ENCODE peak calls at places on chromosomes 13 and 19, in five cellular contexts. One of them, this sample, is unnamed.

GRCh38 chr13:46168341-46168740 is 13.6 kb downstream of the LCP1 start:
- DNase-seq in breast epithelium: no peak
- DNase-seq in tibial nerve: peak; percentile 45
- DNase-seq in adipocyte: no peak
- DNase-seq in right lobe of liver: no peak
- DNase-seq in this sample: no peak

GRCh38 chr19:18486746-18487145 is 35.1 kb downstream of the ELL start:
- DNase-seq in adipocyte: no peak
- DNase-seq in tibial nerve: no peak
- DNase-seq in right lobe of liver: no peak
- DNase-seq in breast epithelium: no peak
- DNase-seq in this sample: no peak

GRCh38 chr13:111115051-111115840 is at the start of gene ARHGEF7:
- DNase-seq in adipocyte: peak; percentile 76
- DNase-seq in breast epithelium: no peak
- DNase-seq in tibial nerve: no peak
- DNase-seq in right lobe of liver: no peak
- DNase-seq in this sample: no peak

GRCh38 chr19:42355896-42356295 is 30.5 kb downstream of the MEGF8 start:
- DNase-seq in adipocyte: no peak
- DNase-seq in tibial nerve: no peak
- DNase-seq in breast epithelium: no peak
- DNase-seq in right lobe of liver: no peak
- DNase-seq in this sample: no peak

GRCh38 chr19:33280351-33280921 is 21.9 kb downstream of the CEBPA start:
- DNase-seq in breast epithelium: no peak
- DNase-seq in adipocyte: no peak
- DNase-seq in right lobe of liver: peak; percentile 60
- DNase-seq in tibial nerve: no peak
- DNase-seq in this sample: no peak

GRCh38 chr19:51799998-51800848 is 5.3 kb downstream of the FPR3 start:
- DNase-seq in breast epithelium: no peak
- DNase-seq in tibial nerve: no peak
- DNase-seq in right lobe of liver: peak; percentile 71
- DNase-seq in adipocyte: no peak
- DNase-seq in this sample: peak; percentile 87

GRCh38 chr19:35122687-35123551 is 7.3 kb downstream of the FXYD3 start:
- DNase-seq in right lobe of liver: no peak
- DNase-seq in tibial nerve: no peak
- DNase-seq in adipocyte: no peak
- DNase-seq in breast epithelium: no peak
- DNase-seq in this sample: no peak

GRCh38 chr13:110131424-110131823 is 175.5 kb downstream of the COL4A1 start:
- DNase-seq in right lobe of liver: no peak
- DNase-seq in adipocyte: no peak
- DNase-seq in tibial nerve: no peak
- DNase-seq in breast epithelium: no peak
- DNase-seq in this sample: no peak

GRCh38 chr19:4197625-4198466 is 15.4 kb downstream of the ANKRD24 start:
- DNase-seq in adipocyte: no peak
- DNase-seq in breast epithelium: no peak
- DNase-seq in tibial nerve: no peak
- DNase-seq in right lobe of liver: no peak
- DNase-seq in this sample: no peak

GRCh38 chr19:43465468-43466120 is at the start of gene LYPD3:
- DNase-seq in tibial nerve: no peak
- DNase-seq in breast epithelium: peak; percentile 95
- DNase-seq in right lobe of liver: no peak
- DNase-seq in adipocyte: no peak
- DNase-seq in this sample: no peak
- H3K4me3 ChIP-seq in tibial nerve: peak within 1 kb of the TSS; percentile 50
- H3K4me3 ChIP-seq in breast epithelium: peak within 1 kb of the TSS; percentile 49
- H3K4me3 ChIP-seq in right lobe of liver: peak within 1 kb of the TSS; percentile 82
- H3K4me3 ChIP-seq in adipocyte: peak within 1 kb of the TSS; percentile 84
- H3K4me3 ChIP-seq in this sample: peak within 1 kb of the TSS; percentile 72

GRCh38 chr19:1266818-1267440 is 2.2 kb upstream of the CIRBP start:
- DNase-seq in right lobe of liver: peak; percentile 84
- DNase-seq in adipocyte: peak; percentile 84
- DNase-seq in tibial nerve: no peak
- DNase-seq in breast epithelium: peak; percentile 82
- DNase-seq in this sample: peak; percentile 83
- H3K4me1 ChIP-seq in right lobe of liver: peaks cover 52% of the 10 kb centered on the region
- H3K4me1 ChIP-seq in adipocyte: peaks cover 57% of the 10 kb centered on the region
- H3K4me1 ChIP-seq in tibial nerve: peaks cover 71% of the 10 kb centered on the region
- H3K4me1 ChIP-seq in breast epithelium: peaks cover 61% of the 10 kb centered on the region
- H3K4me1 ChIP-seq in this sample: peaks cover 83% of the 10 kb centered on the region

GRCh38 chr19:46015961-46016425 is 6.9 kb downstream of the PGLYRP1 start:
- DNase-seq in breast epithelium: no peak
- DNase-seq in right lobe of liver: no peak
- DNase-seq in tibial nerve: no peak
- DNase-seq in adipocyte: peak; percentile 23
- DNase-seq in this sample: no peak
- H3K4me3 ChIP-seq in breast epithelium: peak overlapping the region; percentile 51
- H3K4me3 ChIP-seq in right lobe of liver: peak overlapping the region; percentile 48
- H3K4me3 ChIP-seq in tibial nerve: peak overlapping the region; percentile 46
- H3K4me3 ChIP-seq in adipocyte: peak overlapping the region; percentile 81
- H3K4me3 ChIP-seq in this sample: peak overlapping the region; percentile 75

GRCh38 chr13:97223711-97224461 is 1.8 kb downstream of the MBNL2 start:
- DNase-seq in adipocyte: peak; percentile 94
- DNase-seq in tibial nerve: peak; percentile 81
- DNase-seq in breast epithelium: no peak
- DNase-seq in right lobe of liver: peak; percentile 54
- DNase-seq in this sample: peak; percentile 29

GRCh38 chr13:97221989-97222700 is at the start of gene MBNL2:
- DNase-seq in breast epithelium: peak; percentile 90
- DNase-seq in adipocyte: peak; percentile 97
- DNase-seq in right lobe of liver: peak; percentile 94
- DNase-seq in tibial nerve: peak; percentile 87
- DNase-seq in this sample: peak; percentile 89

GRCh38 chr13:97224544-97225324 is 2.6 kb downstream of the MBNL2 start:
- DNase-seq in right lobe of liver: peak; percentile 78
- DNase-seq in breast epithelium: peak; percentile 62
- DNase-seq in tibial nerve: peak; percentile 40
- DNase-seq in adipocyte: peak; percentile 66
- DNase-seq in this sample: no peak

GRCh38 chr13:97221491-97221890 is 642 bp upstream of the MBNL2 start:
- DNase-seq in breast epithelium: no peak
- DNase-seq in tibial nerve: no peak
- DNase-seq in right lobe of liver: no peak
- DNase-seq in adipocyte: peak; percentile 60
- DNase-seq in this sample: no peak

DNA sequence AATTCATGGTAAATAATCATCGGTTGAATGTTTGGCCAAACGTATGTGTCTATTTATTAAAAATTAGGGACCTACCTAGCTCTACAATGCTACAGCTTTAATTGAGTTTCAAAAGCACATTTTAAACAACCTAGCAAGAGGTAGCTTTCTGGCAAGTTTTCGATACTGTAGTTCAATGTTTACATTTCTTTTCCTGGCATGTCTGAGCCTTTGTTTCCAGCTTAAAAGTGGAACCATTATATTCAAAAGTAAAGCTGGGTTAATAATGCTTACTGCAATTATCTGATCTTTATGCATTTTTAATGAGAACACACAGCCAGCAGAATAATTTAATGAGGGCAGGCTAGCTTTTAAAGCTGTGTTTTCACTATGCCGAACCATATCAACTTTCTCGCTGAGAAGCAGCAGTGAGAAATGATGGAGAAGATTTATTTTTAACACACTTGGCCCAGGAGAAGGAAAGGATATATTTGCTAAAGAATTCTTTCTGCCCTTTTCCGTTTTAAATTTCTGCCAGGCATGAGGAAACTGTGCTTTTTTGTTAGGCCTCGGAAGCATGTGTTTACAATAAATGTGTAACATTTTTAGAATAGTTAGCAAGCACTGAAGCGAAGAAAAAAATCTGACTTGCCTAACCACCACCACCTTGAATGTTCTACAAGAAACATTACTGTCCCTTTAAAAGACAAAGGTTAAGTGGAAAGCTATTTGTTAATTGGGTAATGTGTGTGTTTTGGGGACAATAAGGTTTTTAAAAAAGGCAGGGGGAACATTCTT is 989 bp downstream of the MBNL2 start:
- DNase-seq in adipocyte: peak; percentile 82
- DNase-seq in right lobe of liver: no peak
- DNase-seq in breast epithelium: no peak
- DNase-seq in tibial nerve: no peak
- DNase-seq in this sample: no peak
- H3K4me1 ChIP-seq in adipocyte: peaks cover 38% of the 10 kb centered on the region
- H3K4me1 ChIP-seq in right lobe of liver: peaks cover 36% of the 10 kb centered on the region
- H3K4me1 ChIP-seq in breast epithelium: peaks cover 17% of the 10 kb centered on the region
- H3K4me1 ChIP-seq in tibial nerve: peaks cover 34% of the 10 kb centered on the region
- H3K4me1 ChIP-seq in this sample: peaks cover 60% of the 10 kb centered on the region

GRCh38 chr13:20057963-20058362 is 99.4 kb downstream of the ZMYM2 start:
- DNase-seq in right lobe of liver: no peak
- DNase-seq in adipocyte: no peak
- DNase-seq in breast epithelium: no peak
- DNase-seq in tibial nerve: no peak
- DNase-seq in this sample: no peak

GRCh38 chr13:20058476-20058875 is 99.9 kb downstream of the ZMYM2 start:
- DNase-seq in tibial nerve: no peak
- DNase-seq in right lobe of liver: no peak
- DNase-seq in adipocyte: no peak
- DNase-seq in breast epithelium: no peak
- DNase-seq in this sample: no peak

GRCh38 chr13:20054586-20054985 is 96.1 kb downstream of the ZMYM2 start:
- DNase-seq in tibial nerve: no peak
- DNase-seq in breast epithelium: no peak
- DNase-seq in adipocyte: peak; percentile 14
- DNase-seq in right lobe of liver: no peak
- DNase-seq in this sample: no peak

GRCh38 chr13:20053891-20054290 is 95.4 kb downstream of the ZMYM2 start:
- DNase-seq in breast epithelium: no peak
- DNase-seq in adipocyte: no peak
- DNase-seq in right lobe of liver: no peak
- DNase-seq in tibial nerve: no peak
- DNase-seq in this sample: no peak

GRCh38 chr13:20057214-20057613 is 98.7 kb downstream of the ZMYM2 start:
- DNase-seq in tibial nerve: no peak
- DNase-seq in breast epithelium: no peak
- DNase-seq in adipocyte: no peak
- DNase-seq in right lobe of liver: no peak
- DNase-seq in this sample: no peak
- H3K4me3 ChIP-seq in tibial nerve: no peak overlapping the region
- H3K4me3 ChIP-seq in breast epithelium: no peak overlapping the region
- H3K4me3 ChIP-seq in adipocyte: no peak overlapping the region
- H3K4me3 ChIP-seq in right lobe of liver: no peak overlapping the region
- H3K4me3 ChIP-seq in this sample: no peak overlapping the region

GRCh38 chr19:1360126-1360817 is 23.4 kb upstream of the NDUFS7 start:
- DNase-seq in breast epithelium: no peak
- DNase-seq in tibial nerve: no peak
- DNase-seq in right lobe of liver: no peak
- DNase-seq in adipocyte: no peak
- DNase-seq in this sample: no peak

GRCh38 chr19:1354496-1355257 is 29.0 kb upstream of the NDUFS7 start:
- DNase-seq in right lobe of liver: peak; percentile 93
- DNase-seq in adipocyte: peak; percentile 97
- DNase-seq in breast epithelium: peak; percentile 87
- DNase-seq in tibial nerve: peak; percentile 78
- DNase-seq in this sample: peak; percentile 92

GRCh38 chr19:1355974-1356865 is 27.5 kb upstream of the NDUFS7 start:
- DNase-seq in breast epithelium: no peak
- DNase-seq in tibial nerve: no peak
- DNase-seq in adipocyte: no peak
- DNase-seq in right lobe of liver: peak; percentile 88
- DNase-seq in this sample: no peak

GRCh38 chr19:1355258-1355973 is 28.3 kb upstream of the NDUFS7 start:
- DNase-seq in right lobe of liver: no peak
- DNase-seq in breast epithelium: no peak
- DNase-seq in adipocyte: peak; percentile 49
- DNase-seq in tibial nerve: no peak
- DNase-seq in this sample: no peak

DNA sequence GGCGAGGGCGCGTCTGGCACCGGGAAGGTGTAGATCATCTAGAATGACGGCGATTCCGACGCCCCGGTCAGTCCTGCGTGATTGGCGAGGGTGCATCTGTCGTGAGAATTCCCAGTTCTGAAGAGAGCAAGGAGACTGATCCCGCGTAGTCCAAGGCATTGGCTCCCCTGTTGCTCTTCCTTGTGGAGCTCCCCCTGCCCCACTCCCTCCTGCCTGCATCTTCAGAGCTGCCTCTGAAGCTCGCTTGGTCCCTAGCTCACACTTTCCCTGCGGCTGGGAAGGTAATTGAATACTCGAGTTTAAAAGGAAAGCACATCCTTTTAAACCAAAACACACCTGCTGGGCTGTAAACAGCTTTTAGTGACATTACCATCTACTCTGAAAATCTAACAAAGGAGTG is 26.0 kb upstream of the NDUFS7 start:
- DNase-seq in right lobe of liver: no peak
- DNase-seq in tibial nerve: no peak
- DNase-seq in adipocyte: no peak
- DNase-seq in breast epithelium: no peak
- DNase-seq in this sample: no peak
- H3K4me1 ChIP-seq in right lobe of liver: peaks cover 20% of the 10 kb centered on the region
- H3K4me1 ChIP-seq in tibial nerve: peaks cover 28% of the 10 kb centered on the region
- H3K4me1 ChIP-seq in adipocyte: peaks cover 44% of the 10 kb centered on the region
- H3K4me1 ChIP-seq in breast epithelium: peaks cover 16% of the 10 kb centered on the region
- H3K4me1 ChIP-seq in this sample: peaks cover 56% of the 10 kb centered on the region